ENCODE peak calls at places on chromosome 18, in ten cellular contexts. One of them, this sample, is unnamed.

GRCh38 chr18:27712066-27712465 is 464.9 kb downstream of the CDH2 start:
- DNase-seq in AG04449: no peak
- DNase-seq in prostate gland: no peak
- DNase-seq in AG04450: no peak
- DNase-seq in fibroblast of lung: no peak
- DNase-seq in astrocyte of the spinal cord: no peak
- DNase-seq in AG10803: no peak
- DNase-seq in HFF-Myc: no peak
- DNase-seq in choroid plexus epithelial cell: peak; percentile 15
- DNase-seq in HCT116: no peak
- DNase-seq in this sample: no peak

GRCh38 chr18:58391113-58391892 is 237.6 kb downstream of the ALPK2 start:
- DNase-seq in AG04449: no peak
- DNase-seq in prostate gland: no peak
- DNase-seq in AG04450: no peak
- DNase-seq in fibroblast of lung: peak; percentile 10
- DNase-seq in astrocyte of the spinal cord: no peak
- DNase-seq in AG10803: peak; percentile 26
- DNase-seq in HFF-Myc: no peak
- DNase-seq in choroid plexus epithelial cell: no peak
- DNase-seq in HCT116: no peak
- DNase-seq in this sample: no peak

GRCh38 chr18:43068781-43069180 is 46.7 kb downstream of the RIT2 start:
- DNase-seq in AG04449: no peak
- DNase-seq in prostate gland: no peak
- DNase-seq in AG04450: no peak
- DNase-seq in fibroblast of lung: no peak
- DNase-seq in astrocyte of the spinal cord: no peak
- DNase-seq in AG10803: no peak
- DNase-seq in HFF-Myc: no peak
- DNase-seq in choroid plexus epithelial cell: no peak
- DNase-seq in HCT116: no peak
- DNase-seq in this sample: no peak

GRCh38 chr18:61824733-61825363 is 68.0 kb downstream of the RNF152 start:
- DNase-seq in AG04449: no peak
- DNase-seq in prostate gland: no peak
- DNase-seq in AG04450: no peak
- DNase-seq in fibroblast of lung: no peak
- DNase-seq in astrocyte of the spinal cord: peak; percentile 12
- DNase-seq in AG10803: peak; percentile 54
- DNase-seq in HFF-Myc: no peak
- DNase-seq in choroid plexus epithelial cell: peak; percentile 39
- DNase-seq in HCT116: no peak
- DNase-seq in this sample: no peak

GRCh38 chr18:59885579-59886163 is 14.1 kb upstream of the PMAIP1 start:
- DNase-seq in AG04449: no peak
- DNase-seq in prostate gland: no peak
- DNase-seq in AG04450: no peak
- DNase-seq in fibroblast of lung: peak; percentile 79
- DNase-seq in astrocyte of the spinal cord: peak; percentile 88
- DNase-seq in AG10803: peak; percentile 86
- DNase-seq in HFF-Myc: peak; percentile 70
- DNase-seq in choroid plexus epithelial cell: peak; percentile 89
- DNase-seq in HCT116: no peak
- DNase-seq in this sample: no peak

GRCh38 chr18:12766986-12767433 is 64.2 kb downstream of the PSMG2 start:
- DNase-seq in AG04449: no peak
- DNase-seq in prostate gland: no peak
- DNase-seq in AG04450: no peak
- DNase-seq in fibroblast of lung: no peak
- DNase-seq in astrocyte of the spinal cord: no peak
- DNase-seq in AG10803: no peak
- DNase-seq in HFF-Myc: no peak
- DNase-seq in choroid plexus epithelial cell: no peak
- DNase-seq in HCT116: no peak
- DNase-seq in this sample: no peak

GRCh38 chr18:3794537-3795348 is 344.8 kb downstream of the TGIF1 start:
- DNase-seq in AG04449: peak; percentile 96
- DNase-seq in prostate gland: no peak
- DNase-seq in AG04450: peak; percentile 89
- DNase-seq in fibroblast of lung: peak; percentile 96
- DNase-seq in astrocyte of the spinal cord: peak; percentile 96
- DNase-seq in AG10803: peak; percentile 78
- DNase-seq in HFF-Myc: peak; percentile 82
- DNase-seq in choroid plexus epithelial cell: peak; percentile 89
- DNase-seq in HCT116: no peak
- DNase-seq in this sample: no peak

GRCh38 chr18:79434611-79435010 is 38.9 kb downstream of the NFATC1 start:
- DNase-seq in AG04449: no peak
- DNase-seq in prostate gland: no peak
- DNase-seq in AG04450: no peak
- DNase-seq in fibroblast of lung: no peak
- DNase-seq in astrocyte of the spinal cord: no peak
- DNase-seq in AG10803: no peak
- DNase-seq in HFF-Myc: no peak
- DNase-seq in choroid plexus epithelial cell: no peak
- DNase-seq in HCT116: no peak
- DNase-seq in this sample: no peak

GRCh38 chr18:48138211-48138610 is 207.8 kb upstream of the SMAD2 start:
- DNase-seq in AG04449: no peak
- DNase-seq in prostate gland: no peak
- DNase-seq in AG04450: no peak
- DNase-seq in fibroblast of lung: no peak
- DNase-seq in astrocyte of the spinal cord: no peak
- DNase-seq in AG10803: no peak
- DNase-seq in HFF-Myc: no peak
- DNase-seq in choroid plexus epithelial cell: no peak
- DNase-seq in HCT116: no peak
- DNase-seq in this sample: no peak

GRCh38 chr18:38087538-38087937 is 521.9 kb upstream of the CELF4 start:
- DNase-seq in AG04449: no peak
- DNase-seq in prostate gland: no peak
- DNase-seq in AG04450: no peak
- DNase-seq in fibroblast of lung: no peak
- DNase-seq in astrocyte of the spinal cord: no peak
- DNase-seq in AG10803: no peak
- DNase-seq in HFF-Myc: no peak
- DNase-seq in choroid plexus epithelial cell: no peak
- DNase-seq in HCT116: no peak
- DNase-seq in this sample: no peak

GRCh38 chr18:21826196-21826595 is 85.6 kb downstream of the MIB1 start:
- DNase-seq in AG04449: no peak
- DNase-seq in prostate gland: no peak
- DNase-seq in AG04450: peak; percentile 1
- DNase-seq in fibroblast of lung: peak; percentile 61
- DNase-seq in astrocyte of the spinal cord: peak; percentile 63
- DNase-seq in AG10803: peak; percentile 74
- DNase-seq in HFF-Myc: no peak
- DNase-seq in choroid plexus epithelial cell: peak; percentile 69
- DNase-seq in HCT116: no peak
- DNase-seq in this sample: peak; percentile 76

GRCh38 chr18:21815101-21815500 is 74.5 kb downstream of the MIB1 start:
- DNase-seq in AG04449: no peak
- DNase-seq in prostate gland: no peak
- DNase-seq in AG04450: no peak
- DNase-seq in fibroblast of lung: no peak
- DNase-seq in astrocyte of the spinal cord: no peak
- DNase-seq in AG10803: no peak
- DNase-seq in HFF-Myc: no peak
- DNase-seq in choroid plexus epithelial cell: no peak
- DNase-seq in HCT116: no peak
- DNase-seq in this sample: no peak

GRCh38 chr18:21820035-21820810 is 79.6 kb downstream of the MIB1 start:
- DNase-seq in AG04449: no peak
- DNase-seq in prostate gland: no peak
- DNase-seq in AG04450: no peak
- DNase-seq in fibroblast of lung: peak; percentile 51
- DNase-seq in astrocyte of the spinal cord: peak; percentile 33
- DNase-seq in AG10803: peak; percentile 28
- DNase-seq in HFF-Myc: no peak
- DNase-seq in choroid plexus epithelial cell: peak; percentile 67
- DNase-seq in HCT116: peak; percentile 7
- DNase-seq in this sample: no peak

GRCh38 chr18:21823848-21824247 is 83.3 kb downstream of the MIB1 start:
- DNase-seq in AG04449: no peak
- DNase-seq in prostate gland: no peak
- DNase-seq in AG04450: no peak
- DNase-seq in fibroblast of lung: no peak
- DNase-seq in astrocyte of the spinal cord: no peak
- DNase-seq in AG10803: no peak
- DNase-seq in HFF-Myc: no peak
- DNase-seq in choroid plexus epithelial cell: no peak
- DNase-seq in HCT116: no peak
- DNase-seq in this sample: no peak

DNA sequence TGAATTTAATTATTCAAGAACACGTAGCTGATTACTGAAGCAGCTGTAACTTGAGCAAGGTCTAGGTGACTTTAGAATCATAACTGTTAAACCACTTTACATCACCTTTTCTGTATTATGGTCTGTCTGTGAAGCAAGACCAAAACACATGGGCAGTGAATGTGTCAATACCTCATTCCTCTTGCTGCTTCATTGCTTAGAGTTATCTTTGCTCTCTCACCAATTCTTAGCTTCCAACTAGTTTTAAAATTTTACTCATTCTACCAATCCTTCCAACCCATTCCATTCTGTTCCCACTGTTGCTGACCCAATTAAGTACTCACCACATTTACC is 80.2 kb downstream of the MIB1 start:
- DNase-seq in AG04449: no peak
- DNase-seq in prostate gland: no peak
- DNase-seq in AG04450: no peak
- DNase-seq in fibroblast of lung: no peak
- DNase-seq in astrocyte of the spinal cord: no peak
- DNase-seq in AG10803: no peak
- DNase-seq in HFF-Myc: no peak
- DNase-seq in choroid plexus epithelial cell: no peak
- DNase-seq in HCT116: no peak
- DNase-seq in this sample: no peak
- H3K4me3 ChIP-seq in AG04449: no peak overlapping the region
- H3K4me3 ChIP-seq in prostate gland: no peak overlapping the region
- H3K4me3 ChIP-seq in AG04450: no peak overlapping the region
- H3K4me3 ChIP-seq in fibroblast of lung: no peak overlapping the region
- H3K4me3 ChIP-seq in astrocyte of the spinal cord: no peak overlapping the region
- H3K4me3 ChIP-seq in AG10803: no peak overlapping the region
- H3K4me3 ChIP-seq in HFF-Myc: no peak overlapping the region
- H3K4me3 ChIP-seq in choroid plexus epithelial cell: no peak overlapping the region
- H3K4me3 ChIP-seq in HCT116: no peak overlapping the region
- H3K4me3 ChIP-seq in this sample: no peak overlapping the region

DNA sequence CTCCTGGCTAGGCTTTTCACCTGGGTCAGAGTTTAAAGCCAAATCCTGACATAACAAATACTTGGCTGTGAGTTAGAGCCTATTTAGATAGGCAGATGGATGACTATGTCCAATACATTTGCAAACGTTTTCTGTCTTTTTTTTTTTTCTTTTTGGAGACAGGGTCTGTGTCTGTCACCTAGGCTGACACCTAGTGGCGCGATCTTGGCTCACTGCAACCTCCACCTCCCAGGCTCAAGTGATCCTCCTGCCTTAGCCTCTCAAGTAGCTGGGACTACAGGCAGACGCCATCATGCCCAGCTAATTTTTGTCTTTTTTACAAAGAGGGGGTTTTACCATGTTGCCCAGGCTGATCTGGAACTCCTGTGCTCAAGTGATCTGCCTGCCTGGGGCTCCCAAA is 124.8 kb downstream of the DYM start:
- DNase-seq in AG04449: no peak
- DNase-seq in prostate gland: no peak
- DNase-seq in AG04450: no peak
- DNase-seq in fibroblast of lung: no peak
- DNase-seq in astrocyte of the spinal cord: no peak
- DNase-seq in AG10803: no peak
- DNase-seq in HFF-Myc: no peak
- DNase-seq in choroid plexus epithelial cell: no peak
- DNase-seq in HCT116: no peak
- DNase-seq in this sample: no peak
- TF ChIP-seq CTCF in AG04449: no peak
- TF ChIP-seq CTCF in prostate gland: no peak
- TF ChIP-seq CTCF in AG04450: no peak
- TF ChIP-seq CTCF in fibroblast of lung: no peak
- TF ChIP-seq CTCF in astrocyte of the spinal cord: no peak
- TF ChIP-seq CTCF in AG10803: no peak
- TF ChIP-seq CTCF in HFF-Myc: peak; percentile 4
- TF ChIP-seq CTCF in choroid plexus epithelial cell: peak; percentile 2
- TF ChIP-seq CTCF in HCT116: peak; percentile 56
- TF ChIP-seq CTCF in this sample: peak; percentile 20

GRCh38 chr18:46678785-46679404 is 21.9 kb upstream of the LOXHD1 start:
- DNase-seq in AG04449: no peak
- DNase-seq in prostate gland: no peak
- DNase-seq in AG04450: no peak
- DNase-seq in fibroblast of lung: no peak
- DNase-seq in astrocyte of the spinal cord: no peak
- DNase-seq in AG10803: no peak
- DNase-seq in HFF-Myc: no peak
- DNase-seq in choroid plexus epithelial cell: no peak
- DNase-seq in HCT116: no peak
- DNase-seq in this sample: no peak

GRCh38 chr18:46677609-46678470 is 20.8 kb upstream of the LOXHD1 start:
- DNase-seq in AG04449: no peak
- DNase-seq in prostate gland: no peak
- DNase-seq in AG04450: no peak
- DNase-seq in fibroblast of lung: peak; percentile 4
- DNase-seq in astrocyte of the spinal cord: no peak
- DNase-seq in AG10803: peak; percentile 25
- DNase-seq in HFF-Myc: peak; percentile 3
- DNase-seq in choroid plexus epithelial cell: no peak
- DNase-seq in HCT116: peak; percentile 2
- DNase-seq in this sample: no peak

GRCh38 chr18:46679846-46680598 is 23.0 kb upstream of the LOXHD1 start:
- DNase-seq in AG04449: no peak
- DNase-seq in prostate gland: no peak
- DNase-seq in AG04450: no peak
- DNase-seq in fibroblast of lung: no peak
- DNase-seq in astrocyte of the spinal cord: no peak
- DNase-seq in AG10803: no peak
- DNase-seq in HFF-Myc: no peak
- DNase-seq in choroid plexus epithelial cell: no peak
- DNase-seq in HCT116: no peak
- DNase-seq in this sample: no peak

GRCh38 chr18:46683252-46683651 is 26.2 kb upstream of the LOXHD1 start:
- DNase-seq in AG04449: no peak
- DNase-seq in prostate gland: no peak
- DNase-seq in AG04450: no peak
- DNase-seq in fibroblast of lung: no peak
- DNase-seq in astrocyte of the spinal cord: no peak
- DNase-seq in AG10803: no peak
- DNase-seq in HFF-Myc: no peak
- DNase-seq in choroid plexus epithelial cell: no peak
- DNase-seq in HCT116: no peak
- DNase-seq in this sample: no peak

GRCh38 chr18:46680784-46681695 is 24.0 kb upstream of the LOXHD1 start:
- DNase-seq in AG04449: no peak
- DNase-seq in prostate gland: no peak
- DNase-seq in AG04450: no peak
- DNase-seq in fibroblast of lung: no peak
- DNase-seq in astrocyte of the spinal cord: no peak
- DNase-seq in AG10803: no peak
- DNase-seq in HFF-Myc: no peak
- DNase-seq in choroid plexus epithelial cell: no peak
- DNase-seq in HCT116: no peak
- DNase-seq in this sample: no peak
- H3K4me3 ChIP-seq in AG04449: no peak overlapping the region
- H3K4me3 ChIP-seq in prostate gland: no peak overlapping the region
- H3K4me3 ChIP-seq in AG04450: no peak overlapping the region
- H3K4me3 ChIP-seq in fibroblast of lung: no peak overlapping the region
- H3K4me3 ChIP-seq in astrocyte of the spinal cord: no peak overlapping the region
- H3K4me3 ChIP-seq in AG10803: no peak overlapping the region
- H3K4me3 ChIP-seq in HFF-Myc: no peak overlapping the region
- H3K4me3 ChIP-seq in choroid plexus epithelial cell: no peak overlapping the region
- H3K4me3 ChIP-seq in HCT116: no peak overlapping the region
- H3K4me3 ChIP-seq in this sample: no peak overlapping the region

GRCh38 chr18:22813648-22814328 is 119.3 kb upstream of the RBBP8 start:
- DNase-seq in AG04449: no peak
- DNase-seq in prostate gland: peak; percentile 43
- DNase-seq in AG04450: no peak
- DNase-seq in fibroblast of lung: peak; percentile 63
- DNase-seq in astrocyte of the spinal cord: peak; percentile 58
- DNase-seq in AG10803: peak; percentile 55
- DNase-seq in HFF-Myc: no peak
- DNase-seq in choroid plexus epithelial cell: peak; percentile 76
- DNase-seq in HCT116: no peak
- DNase-seq in this sample: no peak
- TF ChIP-seq CTCF in AG04449: peak; percentile 55
- TF ChIP-seq CTCF in prostate gland: no peak
- TF ChIP-seq CTCF in AG04450: peak; percentile 84
- TF ChIP-seq CTCF in fibroblast of lung: peak; percentile 57
- TF ChIP-seq CTCF in astrocyte of the spinal cord: peak; percentile 77
- TF ChIP-seq CTCF in AG10803: peak; percentile 89
- TF ChIP-seq CTCF in HFF-Myc: peak; percentile 43
- TF ChIP-seq CTCF in choroid plexus epithelial cell: peak; percentile 74
- TF ChIP-seq CTCF in HCT116: peak; percentile 83
- TF ChIP-seq CTCF in this sample: peak; percentile 83

This sample was measured in epithelial cell of proximal tubule.